ENCODE peak calls at places on chromosomes 3 and 15, in seven cellular contexts. Y, M, I, K, P, U and X are unnamed samples.

GRCh38 chr15:47333758-47334157 is 383.5 kb upstream of the SEMA6D start:
- DNase-seq in Y (no peak), M (no peak), I (no peak), K (no peak), P (no peak), U (no peak), X (no peak)

GRCh38 chr3:143644370-143645089 is 203.7 kb downstream of the SLC9A9 start:
- DNase-seq in Y (peak; percentile 22), M (peak; percentile 48), I (peak; percentile 18), K (peak; percentile 22), P (peak; percentile 47), U (peak; percentile 26), X (peak; percentile 73)

GRCh38 chr15:77546050-77546501 is 86.6 kb downstream of the LINGO1 start:
- DNase-seq in Y (no peak), M (no peak), I (peak; percentile 44), K (peak; percentile 54), P (no peak), U (no peak), X (no peak)

GRCh38 chr3:100002599-100003350 is 111.5 kb downstream of the FILIP1L start:
- DNase-seq in Y (peak; percentile 91), M (no peak), I (no peak), K (no peak), P (peak; percentile 79), U (no peak), X (peak; percentile 54)

GRCh38 chr3:34924961-34925360 is 714.4 kb upstream of the ARPP21 start:
- DNase-seq in Y (no peak), M (no peak), I (no peak), K (no peak), P (no peak), U (no peak), X (no peak)

GRCh38 chr15:55846108-55846707 is 103.3 kb upstream of the PRTG start:
- DNase-seq in Y (peak; percentile 69), M (peak; percentile 57), I (peak; percentile 70), K (peak; percentile 65), P (peak; percentile 57), U (peak; percentile 35), X (peak; percentile 84)

GRCh38 chr3:86890997-86891396 is 100.0 kb downstream of the VGLL3 start:
- DNase-seq in Y (no peak), M (no peak), I (no peak), K (no peak), P (no peak), U (no peak), X (no peak)

GRCh38 chr15:89806565-89807550 is 7.8 kb downstream of the ANPEP start:
- DNase-seq in Y (peak; percentile 92), M (no peak), I (no peak), K (no peak), P (no peak), U (no peak), X (no peak)

GRCh38 chr3:64176461-64176996 is 48.7 kb downstream of the PRICKLE2 start:
- DNase-seq in Y (no peak), M (no peak), I (no peak), K (no peak), P (no peak), U (peak; percentile 33), X (no peak)

GRCh38 chr3:129112308-129113052 is 9.1 kb downstream of the RAB43 start:
- DNase-seq in Y (peak; percentile 32), M (no peak), I (no peak), K (no peak), P (no peak), U (no peak), X (no peak)

GRCh38 chr15:79644091-79644490 is 212.0 kb downstream of the MINAR1 start:
- DNase-seq in Y (no peak), M (no peak), I (no peak), K (no peak), P (no peak), U (no peak), X (no peak)

GRCh38 chr3:105368575-105369500 is 2.1 kb downstream of the ALCAM start:
- DNase-seq in Y (peak; percentile 60), M (peak; percentile 53), I (no peak), K (peak; percentile 48), P (peak; percentile 75), U (peak; percentile 69), X (peak; percentile 82)

GRCh38 chr3:13111173-13111873 is 38.1 kb upstream of the IQSEC1 start:
- DNase-seq in Y (no peak), M (no peak), I (no peak), K (no peak), P (no peak), U (no peak), X (peak; percentile 76)

GRCh38 chr3:164460851-164461250 is 617.4 kb downstream of the SI start:
- DNase-seq in Y (no peak), M (no peak), I (no peak), K (no peak), P (no peak), U (no peak), X (no peak)

GRCh38 chr15:32717290-32718081 is at the start of gene GREM1:
- DNase-seq in Y (no peak), M (peak; percentile 81), I (no peak), K (peak; percentile 67), P (no peak), U (no peak), X (no peak)
- TF ChIP-seq JUND in Y (no peak), M (peak; percentile 8), I (no peak), K (no peak), P (no peak), U (no peak), X (no peak)

GRCh38 chr15:31333820-31334219 is 7.2 kb downstream of the KLF13 start:
- DNase-seq in Y (no peak), M (no peak), I (no peak), K (no peak), P (no peak), U (no peak), X (no peak)
- TF ChIP-seq JUND in Y (no peak), M (no peak), I (no peak), K (no peak), P (no peak), U (no peak), X (no peak)

GRCh38 chr15:60652870-60653269 is 173.9 kb upstream of the ICE2 start:
- DNase-seq in Y (no peak), M (no peak), I (no peak), K (no peak), P (no peak), U (no peak), X (no peak)

GRCh38 chr15:60651155-60651554 is 172.2 kb upstream of the ICE2 start:
- DNase-seq in Y (peak; percentile 55), M (no peak), I (no peak), K (no peak), P (no peak), U (no peak), X (no peak)

GRCh38 chr15:60652245-60652644 is 173.3 kb upstream of the ICE2 start:
- DNase-seq in Y (no peak), M (no peak), I (no peak), K (no peak), P (no peak), U (no peak), X (no peak)

GRCh38 chr15:60649845-60650548 is 171.1 kb upstream of the ICE2 start:
- DNase-seq in Y (peak; percentile 41), M (no peak), I (no peak), K (no peak), P (no peak), U (peak; percentile 57), X (no peak)

DNA sequence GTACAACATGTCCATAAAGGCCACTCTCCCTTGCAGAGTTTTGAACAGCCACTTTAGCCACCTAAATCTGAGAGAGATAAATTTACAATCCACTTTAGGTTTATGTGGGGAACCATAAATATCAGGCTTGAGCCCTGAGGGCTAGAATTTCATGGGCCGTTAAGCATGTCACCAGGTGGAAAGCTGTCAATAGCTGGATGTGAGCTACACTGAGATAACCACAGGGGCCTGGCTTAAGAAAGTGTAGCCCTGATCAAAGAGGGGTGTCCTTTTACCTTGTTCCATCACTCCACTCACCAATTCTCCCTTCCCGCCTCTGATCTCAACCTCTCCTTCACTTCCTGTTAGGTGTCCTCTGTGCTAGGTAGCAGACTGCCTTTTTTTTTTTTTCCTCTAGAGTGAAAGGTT is 172.8 kb upstream of the ICE2 start:
- DNase-seq in Y (no peak), M (no peak), I (no peak), K (no peak), P (no peak), U (peak; percentile 52), X (no peak)
- TF ChIP-seq JUND in Y (no peak), M (no peak), I (no peak), K (no peak), P (no peak), U (no peak), X (no peak)

GRCh38 chr3:126521122-126521891 is 2.6 kb upstream of the CHST13 start:
- DNase-seq in Y (no peak), M (no peak), I (no peak), K (no peak), P (no peak), U (no peak), X (no peak)

GRCh38 chr3:126523745-126524428 is at the start of gene CHST13:
- DNase-seq in Y (peak; percentile 87), M (peak; percentile 80), I (peak; percentile 48), K (peak; percentile 91), P (no peak), U (no peak), X (peak; percentile 60)

GRCh38 chr3:126524429-126524988 is 554 bp downstream of the CHST13 start:
- DNase-seq in Y (peak; percentile 69), M (no peak), I (peak; percentile 31), K (peak; percentile 86), P (no peak), U (no peak), X (no peak)

GRCh38 chr3:126519506-126520455 is 2.2 kb upstream of the UROC1 start:
- DNase-seq in Y (peak; percentile 32), M (no peak), I (no peak), K (no peak), P (no peak), U (no peak), X (no peak)

DNA sequence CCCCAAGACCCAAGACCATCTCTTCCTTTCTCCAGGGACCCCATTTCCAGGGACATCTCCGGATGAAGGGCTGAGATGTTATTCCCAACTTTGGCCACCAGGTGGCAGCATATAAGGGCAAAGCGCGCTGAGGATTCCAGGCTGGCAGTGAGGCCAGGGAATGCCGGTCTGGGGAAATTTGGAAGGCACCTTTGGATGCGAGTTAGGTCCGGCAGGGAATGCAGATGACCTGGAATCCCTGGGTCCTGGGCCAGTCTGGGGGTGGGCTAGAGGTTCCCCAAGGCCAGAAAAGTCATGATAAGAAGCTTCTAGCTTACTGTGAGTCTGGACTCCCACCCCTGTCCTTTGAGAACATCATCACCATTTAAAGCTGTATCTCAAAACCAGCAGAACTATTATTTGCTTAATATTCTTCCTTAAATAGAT is 1.6 kb upstream of the CHST13 start:
- DNase-seq in Y (peak; percentile 60), M (peak; percentile 87), I (peak; percentile 69), K (peak; percentile 88), P (peak; percentile 28), U (no peak), X (peak; percentile 59)
- TF ChIP-seq JUND in Y (no peak), M (no peak), I (no peak), K (no peak), P (no peak), U (no peak), X (no peak)

GRCh38 chr15:75030023-75030413 is 6.6 kb downstream of the PPCDC start:
- DNase-seq in Y (no peak), M (no peak), I (no peak), K (no peak), P (no peak), U (no peak), X (no peak)
- TF ChIP-seq JUND in Y (no peak), M (no peak), I (no peak), K (no peak), P (no peak), U (no peak), X (no peak)